ENCODE peak calls at places on chromosomes 1 and 21, in four cellular contexts. One of them, this sample, is unnamed.

GRCh38 chr1:65979145-65979544 is 186.4 kb downstream of the PDE4B start:
- DNase-seq in lower lobe of right lung: no peak
- DNase-seq in fibroblast of lung: peak
- DNase-seq in neural progenitor cell: no peak
- DNase-seq in this sample: no peak

GRCh38 chr1:8394456-8395321 is 76.8 kb downstream of the SLC45A1 start:
- DNase-seq in fibroblast of lung: peak
- DNase-seq in lower lobe of right lung: no peak
- DNase-seq in neural progenitor cell: no peak
- DNase-seq in this sample: peak

GRCh38 chr1:89936694-89937093 is 58.2 kb upstream of the ZNF326 start:
- DNase-seq in lower lobe of right lung: no peak
- DNase-seq in neural progenitor cell: no peak
- DNase-seq in fibroblast of lung: no peak
- DNase-seq in this sample: no peak

GRCh38 chr1:118488776-118489175 is 303.7 kb upstream of the SPAG17 start:
- DNase-seq in neural progenitor cell: no peak
- DNase-seq in fibroblast of lung: no peak
- DNase-seq in lower lobe of right lung: no peak
- DNase-seq in this sample: no peak

GRCh38 chr1:159828916-159829634 is 2.4 kb downstream of the SLAMF8 start:
- DNase-seq in neural progenitor cell: peak
- DNase-seq in lower lobe of right lung: peak
- DNase-seq in fibroblast of lung: no peak
- DNase-seq in this sample: no peak

GRCh38 chr1:218705911-218706893 is 361.1 kb downstream of the TGFB2 start:
- DNase-seq in lower lobe of right lung: no peak
- DNase-seq in fibroblast of lung: peak
- DNase-seq in neural progenitor cell: no peak
- DNase-seq in this sample: peak

GRCh38 chr1:203519053-203519770 is 25.3 kb downstream of the OPTC start:
- DNase-seq in fibroblast of lung: peak
- DNase-seq in lower lobe of right lung: no peak
- DNase-seq in neural progenitor cell: no peak
- DNase-seq in this sample: no peak

GRCh38 chr1:200415693-200416593 is 6.1 kb upstream of the ZNF281 start:
- DNase-seq in lower lobe of right lung: no peak
- DNase-seq in fibroblast of lung: peak
- DNase-seq in neural progenitor cell: no peak
- DNase-seq in this sample: peak

GRCh38 chr1:24051206-24051945 is 60.6 kb downstream of the MYOM3 start:
- DNase-seq in fibroblast of lung: no peak
- DNase-seq in lower lobe of right lung: no peak
- DNase-seq in neural progenitor cell: no peak
- DNase-seq in this sample: no peak

GRCh38 chr21:33707846-33708245 is 65.5 kb downstream of the ITSN1 start:
- DNase-seq in lower lobe of right lung: no peak
- DNase-seq in neural progenitor cell: no peak
- DNase-seq in fibroblast of lung: no peak
- DNase-seq in this sample: no peak

GRCh38 chr1:84847253-84848247 is 45.5 kb downstream of the LPAR3 start:
- DNase-seq in neural progenitor cell: no peak
- DNase-seq in fibroblast of lung: peak
- DNase-seq in lower lobe of right lung: peak
- DNase-seq in this sample: peak

GRCh38 chr1:6183520-6183989 is 3.4 kb upstream of the CHD5 start:
- DNase-seq in fibroblast of lung: no peak
- DNase-seq in lower lobe of right lung: no peak
- DNase-seq in neural progenitor cell: no peak
- DNase-seq in this sample: no peak

GRCh38 chr1:60088620-60089155 is 15.1 kb upstream of the C1orf87 start:
- DNase-seq in lower lobe of right lung: no peak
- DNase-seq in neural progenitor cell: no peak
- DNase-seq in fibroblast of lung: no peak
- DNase-seq in this sample: no peak

GRCh38 chr1:168390261-168390660 is 109.6 kb downstream of the TBX19 start:
- DNase-seq in neural progenitor cell: no peak
- DNase-seq in lower lobe of right lung: no peak
- DNase-seq in fibroblast of lung: no peak
- DNase-seq in this sample: no peak

GRCh38 chr1:87226341-87226760 is 102.3 kb upstream of the LMO4 start:
- DNase-seq in fibroblast of lung: peak
- DNase-seq in lower lobe of right lung: peak
- DNase-seq in neural progenitor cell: peak
- DNase-seq in this sample: peak

GRCh38 chr1:63662056-63662836 is 69.0 kb downstream of the PGM1 start:
- DNase-seq in lower lobe of right lung: no peak
- DNase-seq in neural progenitor cell: no peak
- DNase-seq in fibroblast of lung: peak
- DNase-seq in this sample: no peak

GRCh38 chr21:27250386-27250785 is 283.5 kb upstream of the ADAMTS5 start:
- DNase-seq in lower lobe of right lung: no peak
- DNase-seq in fibroblast of lung: no peak
- DNase-seq in neural progenitor cell: no peak
- DNase-seq in this sample: no peak

GRCh38 chr1:171372418-171373088 is 58.6 kb downstream of the FMO4 start:
- DNase-seq in fibroblast of lung: no peak
- DNase-seq in neural progenitor cell: no peak
- DNase-seq in lower lobe of right lung: no peak
- DNase-seq in this sample: no peak

GRCh38 chr1:23122023-23122738 is 46.5 kb downstream of the LUZP1 start:
- DNase-seq in neural progenitor cell: peak
- DNase-seq in fibroblast of lung: peak
- DNase-seq in lower lobe of right lung: no peak
- DNase-seq in this sample: no peak

GRCh38 chr1:92909321-92909720 is 51.9 kb downstream of the DIPK1A start:
- DNase-seq in lower lobe of right lung: no peak
- DNase-seq in fibroblast of lung: peak
- DNase-seq in neural progenitor cell: no peak
- DNase-seq in this sample: peak

DNA sequence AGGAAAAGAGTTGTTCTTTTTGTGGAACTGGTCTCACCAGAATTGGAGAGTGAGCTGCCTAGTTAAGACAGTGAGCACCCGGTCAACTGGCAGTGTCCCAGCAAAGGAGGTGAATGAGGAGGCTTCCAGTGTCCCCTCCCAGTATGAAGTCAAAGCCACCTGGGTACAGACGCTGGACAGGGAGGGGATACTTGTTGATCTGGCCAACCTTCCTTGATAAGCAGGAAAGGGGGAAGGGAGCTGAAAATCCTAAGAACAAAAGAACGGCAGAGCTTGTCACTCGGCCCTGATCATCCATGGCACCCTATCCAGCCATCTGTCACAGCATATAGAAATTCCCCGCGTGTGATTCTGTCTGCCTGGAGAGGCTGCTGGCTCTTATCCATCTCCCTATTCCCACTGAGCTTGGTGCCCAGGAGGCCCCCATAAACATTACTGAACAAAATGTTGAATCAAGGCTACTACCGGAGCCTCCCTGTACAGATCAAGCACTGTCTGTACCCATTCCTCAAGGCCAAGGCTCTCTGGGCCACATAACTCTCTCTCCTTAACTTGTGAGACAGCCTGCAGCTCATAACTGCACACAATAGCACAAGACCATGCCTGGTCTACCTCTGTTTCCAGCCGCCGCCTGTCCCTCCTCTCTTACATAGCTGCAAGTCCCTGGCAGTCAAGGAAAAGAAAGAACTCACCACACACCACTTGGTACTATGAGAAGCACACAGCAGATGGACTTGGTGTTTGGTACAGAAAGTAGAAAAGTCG is 91.3 kb downstream of the SSBP3 start:
- DNase-seq in neural progenitor cell: no peak
- DNase-seq in fibroblast of lung: no peak
- DNase-seq in lower lobe of right lung: no peak
- DNase-seq in this sample: no peak
- H3K27ac ChIP-seq in neural progenitor cell: no peak
- H3K27ac ChIP-seq in fibroblast of lung: no peak
- H3K27ac ChIP-seq in lower lobe of right lung: peak
- H3K27ac ChIP-seq in this sample: no peak

GRCh38 chr1:69645477-69645876 is 77.8 kb downstream of the LRRC7 start:
- DNase-seq in fibroblast of lung: no peak
- DNase-seq in lower lobe of right lung: no peak
- DNase-seq in neural progenitor cell: no peak
- DNase-seq in this sample: no peak
- TF ChIP-seq CTCF in fibroblast of lung: no peak
- TF ChIP-seq CTCF in lower lobe of right lung: no peak
- TF ChIP-seq CTCF in neural progenitor cell: no peak
- TF ChIP-seq CTCF in this sample: no peak

GRCh38 chr1:85849660-85850059 is 141.4 kb upstream of the ZNHIT6 start:
- DNase-seq in neural progenitor cell: no peak
- DNase-seq in lower lobe of right lung: no peak
- DNase-seq in fibroblast of lung: no peak
- DNase-seq in this sample: no peak
- H3K4me3 ChIP-seq in neural progenitor cell: no peak
- H3K4me3 ChIP-seq in lower lobe of right lung: no peak
- H3K4me3 ChIP-seq in fibroblast of lung: no peak
- H3K4me3 ChIP-seq in this sample: no peak

GRCh38 chr1:10674222-10674621 is 122.2 kb downstream of the CASZ1 start:
- DNase-seq in fibroblast of lung: no peak
- DNase-seq in lower lobe of right lung: no peak
- DNase-seq in neural progenitor cell: no peak
- DNase-seq in this sample: no peak
- H3K27ac ChIP-seq in fibroblast of lung: no peak
- H3K27ac ChIP-seq in lower lobe of right lung: peak
- H3K27ac ChIP-seq in neural progenitor cell: no peak
- H3K27ac ChIP-seq in this sample: no peak

GRCh38 chr1:53264048-53264447 is 25.7 kb upstream of the MAGOH start:
- DNase-seq in fibroblast of lung: no peak
- DNase-seq in neural progenitor cell: no peak
- DNase-seq in lower lobe of right lung: no peak
- DNase-seq in this sample: no peak

GRCh38 chr1:53265581-53265980 is 27.3 kb upstream of the MAGOH start:
- DNase-seq in neural progenitor cell: no peak
- DNase-seq in lower lobe of right lung: no peak
- DNase-seq in fibroblast of lung: no peak
- DNase-seq in this sample: no peak

GRCh38 chr1:53267761-53268160 is 29.4 kb upstream of the MAGOH start:
- DNase-seq in fibroblast of lung: no peak
- DNase-seq in lower lobe of right lung: no peak
- DNase-seq in neural progenitor cell: no peak
- DNase-seq in this sample: no peak

GRCh38 chr1:53262000-53262399 is 23.7 kb upstream of the MAGOH start:
- DNase-seq in lower lobe of right lung: no peak
- DNase-seq in fibroblast of lung: no peak
- DNase-seq in neural progenitor cell: no peak
- DNase-seq in this sample: no peak

DNA sequence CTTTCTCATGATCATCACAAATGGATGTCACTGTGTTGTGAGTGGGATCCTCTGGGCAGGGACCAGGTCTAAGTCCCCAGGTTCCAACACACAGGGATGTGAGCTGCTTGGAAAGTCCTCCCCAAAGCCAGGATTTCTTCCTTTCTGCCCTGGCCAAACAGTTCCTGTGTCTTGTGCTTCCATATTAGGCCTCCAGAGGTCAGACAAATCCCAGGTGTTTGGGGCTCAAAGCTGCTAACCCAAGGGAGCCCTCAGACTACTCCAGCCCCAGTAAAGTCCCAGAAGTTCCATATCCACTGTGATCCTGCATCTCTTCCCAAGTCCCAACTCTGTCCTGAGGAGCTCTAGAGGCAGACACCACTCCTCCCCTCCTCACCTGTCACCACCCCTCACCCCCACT is 27.7 kb upstream of the MAGOH start:
- DNase-seq in lower lobe of right lung: no peak
- DNase-seq in fibroblast of lung: no peak
- DNase-seq in neural progenitor cell: peak
- DNase-seq in this sample: no peak
- TF ChIP-seq CTCF in lower lobe of right lung: peak
- TF ChIP-seq CTCF in fibroblast of lung: peak
- TF ChIP-seq CTCF in neural progenitor cell: peak
- TF ChIP-seq CTCF in this sample: peak

GRCh38 chr1:228735871-228736586 is 750 bp downstream of the RHOU start:
- DNase-seq in neural progenitor cell: peak
- DNase-seq in fibroblast of lung: peak
- DNase-seq in lower lobe of right lung: peak
- DNase-seq in this sample: no peak

GRCh38 chr1:228736844-228737415 is 1.7 kb downstream of the RHOU start:
- DNase-seq in lower lobe of right lung: no peak
- DNase-seq in fibroblast of lung: no peak
- DNase-seq in neural progenitor cell: peak
- DNase-seq in this sample: no peak

GRCh38 chr1:228733576-228733975 is 1.7 kb upstream of the RHOU start:
- DNase-seq in lower lobe of right lung: no peak
- DNase-seq in neural progenitor cell: no peak
- DNase-seq in fibroblast of lung: no peak
- DNase-seq in this sample: no peak

GRCh38 chr1:228737613-228738012 is 2.3 kb downstream of the RHOU start:
- DNase-seq in lower lobe of right lung: no peak
- DNase-seq in fibroblast of lung: no peak
- DNase-seq in neural progenitor cell: no peak
- DNase-seq in this sample: no peak

DNA sequence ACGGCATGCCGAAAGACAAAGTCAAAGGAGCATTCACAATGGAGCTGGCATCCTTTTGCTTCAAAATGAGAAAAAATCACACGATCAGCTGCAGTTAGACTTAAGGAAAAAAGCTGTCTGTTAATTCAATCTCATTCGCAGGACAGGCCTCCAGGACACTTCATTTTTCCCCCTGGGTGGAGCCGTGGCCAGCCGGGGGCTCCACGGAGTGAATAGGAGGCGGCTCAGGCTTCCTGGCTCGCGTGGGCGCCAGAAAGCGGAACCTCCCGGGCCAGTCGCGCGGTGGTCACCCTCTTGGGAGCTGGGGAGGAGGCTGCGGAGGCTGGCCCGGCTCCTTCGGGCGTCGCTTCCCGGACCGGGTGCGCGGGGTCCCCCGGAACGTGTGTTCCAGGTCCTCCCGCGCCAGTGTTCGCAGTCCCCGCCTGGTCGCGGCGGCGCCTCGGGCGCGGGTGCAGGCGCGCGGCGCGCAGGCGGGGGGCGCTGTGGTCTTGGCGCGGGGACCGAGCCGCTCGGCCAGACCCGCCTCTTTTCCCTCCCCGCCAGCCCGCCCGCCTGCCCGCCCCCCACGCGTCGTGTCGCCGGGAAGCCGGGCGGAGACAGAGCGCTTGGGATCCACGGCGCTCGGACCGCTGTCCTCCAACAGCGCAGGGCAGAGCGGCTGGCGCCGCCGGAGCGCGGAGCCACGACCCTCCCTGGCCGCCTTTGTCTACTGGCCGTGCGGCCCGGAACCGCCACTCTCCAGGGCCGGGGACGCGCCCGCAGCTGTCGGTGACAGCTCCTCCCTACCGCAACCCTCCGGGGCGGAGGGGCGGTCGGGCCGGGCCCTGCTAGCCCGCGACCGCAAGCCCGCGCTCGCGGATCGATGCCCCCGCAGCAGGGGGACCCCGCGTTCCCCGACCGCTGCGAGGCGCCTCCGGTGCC is at the start of gene RHOU:
- DNase-seq in lower lobe of right lung: peak
- DNase-seq in neural progenitor cell: peak
- DNase-seq in fibroblast of lung: peak
- DNase-seq in this sample: no peak
- H3K4me3 ChIP-seq in lower lobe of right lung: peak
- H3K4me3 ChIP-seq in neural progenitor cell: peak
- H3K4me3 ChIP-seq in fibroblast of lung: peak
- H3K4me3 ChIP-seq in this sample: peak